ENCODE peak calls at places on chromosomes 13 and 19, in seven cellular contexts. One of them, this sample, is unnamed.

GRCh38 chr13:19663416-19663979 is 30.0 kb downstream of the MPHOSPH8 start:
- DNase-seq in brain microvascular endothelial cell: no peak
- DNase-seq in transverse colon: no peak
- DNase-seq in lower leg skin: no peak
- DNase-seq in heart right ventricle: no peak
- DNase-seq in IMR-90: no peak
- DNase-seq in WERI-Rb-1: no peak
- DNase-seq in this sample: no peak

GRCh38 chr19:4189641-4190040 is 7.2 kb downstream of the ANKRD24 start:
- DNase-seq in brain microvascular endothelial cell: no peak
- DNase-seq in transverse colon: no peak
- DNase-seq in lower leg skin: no peak
- DNase-seq in heart right ventricle: no peak
- DNase-seq in IMR-90: no peak
- DNase-seq in WERI-Rb-1: no peak
- DNase-seq in this sample: no peak

GRCh38 chr13:113848431-113849260 is 15.2 kb downstream of the GAS6 start:
- DNase-seq in brain microvascular endothelial cell: no peak
- DNase-seq in transverse colon: peak
- DNase-seq in lower leg skin: no peak
- DNase-seq in heart right ventricle: peak
- DNase-seq in IMR-90: no peak
- DNase-seq in WERI-Rb-1: peak
- DNase-seq in this sample: no peak

GRCh38 chr19:5099822-5100221 is 130.9 kb downstream of the KDM4B start:
- DNase-seq in brain microvascular endothelial cell: no peak
- DNase-seq in transverse colon: no peak
- DNase-seq in lower leg skin: no peak
- DNase-seq in heart right ventricle: no peak
- DNase-seq in IMR-90: no peak
- DNase-seq in WERI-Rb-1: no peak
- DNase-seq in this sample: no peak

GRCh38 chr13:80339841-80340642 is 884 bp downstream of the SPRY2 start:
- DNase-seq in brain microvascular endothelial cell: peak
- DNase-seq in transverse colon: peak
- DNase-seq in lower leg skin: peak
- DNase-seq in heart right ventricle: peak
- DNase-seq in IMR-90: peak
- DNase-seq in WERI-Rb-1: peak
- DNase-seq in this sample: peak

GRCh38 chr13:49108204-49108603 is 111.9 kb upstream of the MLNR start:
- DNase-seq in brain microvascular endothelial cell: no peak
- DNase-seq in transverse colon: no peak
- DNase-seq in lower leg skin: no peak
- DNase-seq in heart right ventricle: no peak
- DNase-seq in IMR-90: no peak
- DNase-seq in WERI-Rb-1: no peak
- DNase-seq in this sample: no peak

GRCh38 chr19:10258080-10258710 is 6.2 kb downstream of the MRPL4 start:
- DNase-seq in brain microvascular endothelial cell: no peak
- DNase-seq in transverse colon: no peak
- DNase-seq in lower leg skin: no peak
- DNase-seq in heart right ventricle: no peak
- DNase-seq in IMR-90: no peak
- DNase-seq in WERI-Rb-1: no peak
- DNase-seq in this sample: no peak

GRCh38 chr19:38263696-38264485 is 482 bp upstream of the SPINT2 start:
- DNase-seq in brain microvascular endothelial cell: peak
- DNase-seq in transverse colon: peak
- DNase-seq in lower leg skin: peak
- DNase-seq in heart right ventricle: no peak
- DNase-seq in IMR-90: peak
- DNase-seq in WERI-Rb-1: no peak
- DNase-seq in this sample: peak

GRCh38 chr13:34364633-34365032 is 546.7 kb downstream of the RFC3 start:
- DNase-seq in brain microvascular endothelial cell: peak
- DNase-seq in transverse colon: no peak
- DNase-seq in lower leg skin: no peak
- DNase-seq in heart right ventricle: no peak
- DNase-seq in IMR-90: peak
- DNase-seq in WERI-Rb-1: no peak
- DNase-seq in this sample: no peak

GRCh38 chr19:34287676-34288140 is 33.4 kb downstream of the GARRE1 start:
- DNase-seq in brain microvascular endothelial cell: no peak
- DNase-seq in transverse colon: no peak
- DNase-seq in lower leg skin: no peak
- DNase-seq in heart right ventricle: no peak
- DNase-seq in IMR-90: no peak
- DNase-seq in WERI-Rb-1: no peak
- DNase-seq in this sample: no peak

GRCh38 chr19:2618611-2619010 is 83.9 kb downstream of the GNG7 start:
- DNase-seq in brain microvascular endothelial cell: no peak
- DNase-seq in transverse colon: peak
- DNase-seq in lower leg skin: no peak
- DNase-seq in heart right ventricle: peak
- DNase-seq in IMR-90: peak
- DNase-seq in WERI-Rb-1: no peak
- DNase-seq in this sample: peak

GRCh38 chr19:30095171-30095570 is 153.1 kb downstream of the URI1 start:
- DNase-seq in brain microvascular endothelial cell: no peak
- DNase-seq in transverse colon: no peak
- DNase-seq in lower leg skin: no peak
- DNase-seq in heart right ventricle: no peak
- DNase-seq in IMR-90: no peak
- DNase-seq in WERI-Rb-1: no peak
- DNase-seq in this sample: no peak

GRCh38 chr19:41029524-41030432 is 38.7 kb downstream of the CYP2B6 start:
- DNase-seq in brain microvascular endothelial cell: no peak
- DNase-seq in transverse colon: no peak
- DNase-seq in lower leg skin: no peak
- DNase-seq in heart right ventricle: no peak
- DNase-seq in IMR-90: no peak
- DNase-seq in WERI-Rb-1: peak
- DNase-seq in this sample: no peak

GRCh38 chr19:33406521-33407139 is 33.1 kb downstream of the CEBPG start:
- DNase-seq in brain microvascular endothelial cell: peak
- DNase-seq in transverse colon: peak
- DNase-seq in lower leg skin: peak
- DNase-seq in heart right ventricle: peak
- DNase-seq in IMR-90: peak
- DNase-seq in WERI-Rb-1: peak
- DNase-seq in this sample: peak

GRCh38 chr13:30179547-30180256 is 127.6 kb downstream of the KATNAL1 start:
- DNase-seq in brain microvascular endothelial cell: no peak
- DNase-seq in transverse colon: no peak
- DNase-seq in lower leg skin: no peak
- DNase-seq in heart right ventricle: no peak
- DNase-seq in IMR-90: no peak
- DNase-seq in WERI-Rb-1: no peak
- DNase-seq in this sample: no peak

GRCh38 chr13:20814224-20814910 is 40.6 kb upstream of the EEF1AKMT1 start:
- DNase-seq in brain microvascular endothelial cell: peak
- DNase-seq in transverse colon: peak
- DNase-seq in lower leg skin: peak
- DNase-seq in heart right ventricle: peak
- DNase-seq in IMR-90: peak
- DNase-seq in WERI-Rb-1: peak
- DNase-seq in this sample: peak

GRCh38 chr13:73090116-73090811 is 31.5 kb downstream of the KLF5 start:
- DNase-seq in brain microvascular endothelial cell: peak
- DNase-seq in transverse colon: peak
- DNase-seq in lower leg skin: no peak
- DNase-seq in heart right ventricle: no peak
- DNase-seq in IMR-90: peak
- DNase-seq in WERI-Rb-1: no peak
- DNase-seq in this sample: peak

DNA sequence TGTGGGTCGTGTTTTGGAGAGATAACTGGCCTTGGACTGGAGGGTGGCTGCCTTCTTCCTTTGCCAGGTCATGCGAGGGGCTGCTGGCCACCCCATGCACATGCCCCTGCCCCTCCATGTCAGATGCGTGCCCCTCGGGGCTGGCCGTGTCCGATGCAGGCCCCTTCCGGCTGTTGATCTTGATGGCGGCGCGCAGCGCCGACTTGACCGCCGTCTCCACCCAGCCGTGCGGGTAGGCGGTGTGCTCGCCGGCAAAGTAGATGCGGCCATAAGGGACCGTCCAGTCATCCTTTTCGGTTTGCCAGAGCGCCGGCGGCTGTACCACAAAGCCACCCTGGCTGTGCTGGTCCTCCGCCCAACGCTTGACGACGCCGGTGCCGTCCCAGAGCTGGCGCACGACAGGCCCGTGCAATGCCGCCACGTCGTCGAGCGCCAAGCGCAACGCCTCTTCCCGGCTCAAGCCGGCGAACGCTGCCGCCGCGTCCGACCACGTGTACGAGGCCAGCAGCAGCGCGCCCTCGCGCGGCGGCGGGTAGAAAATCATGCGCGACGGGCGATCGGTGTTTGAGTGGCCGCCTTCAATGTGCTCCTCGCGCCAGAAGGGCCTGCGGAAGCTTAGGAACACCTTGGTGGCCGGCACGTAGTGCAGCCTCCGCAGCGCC is 6.9 kb downstream of the IL4I1 start:
- DNase-seq in brain microvascular endothelial cell: peak
- DNase-seq in transverse colon: peak
- DNase-seq in lower leg skin: no peak
- DNase-seq in heart right ventricle: peak
- DNase-seq in IMR-90: peak
- DNase-seq in WERI-Rb-1: no peak
- DNase-seq in this sample: peak
- H3K4me3 ChIP-seq in brain microvascular endothelial cell: peak
- H3K4me3 ChIP-seq in transverse colon: peak
- H3K4me3 ChIP-seq in lower leg skin: no peak
- H3K4me3 ChIP-seq in heart right ventricle: no peak
- H3K4me3 ChIP-seq in IMR-90: peak
- H3K4me3 ChIP-seq in WERI-Rb-1: no peak
- H3K4me3 ChIP-seq in this sample: no peak

GRCh38 chr19:15846923-15847322 is 31.5 kb upstream of the OR10H1 start:
- DNase-seq in brain microvascular endothelial cell: no peak
- DNase-seq in transverse colon: no peak
- DNase-seq in lower leg skin: no peak
- DNase-seq in heart right ventricle: no peak
- DNase-seq in IMR-90: no peak
- DNase-seq in WERI-Rb-1: no peak
- DNase-seq in this sample: no peak
- TF ChIP-seq CTCF in brain microvascular endothelial cell: no peak
- TF ChIP-seq CTCF in transverse colon: no peak
- TF ChIP-seq CTCF in lower leg skin: no peak
- TF ChIP-seq CTCF in heart right ventricle: no peak
- TF ChIP-seq CTCF in IMR-90: no peak
- TF ChIP-seq CTCF in WERI-Rb-1: no peak
- TF ChIP-seq CTCF in this sample: no peak

GRCh38 chr19:1507763-1508506 is 4.9 kb downstream of the ADAMTSL5 start:
- DNase-seq in brain microvascular endothelial cell: peak
- DNase-seq in transverse colon: peak
- DNase-seq in lower leg skin: peak
- DNase-seq in heart right ventricle: peak
- DNase-seq in IMR-90: peak
- DNase-seq in WERI-Rb-1: peak
- DNase-seq in this sample: peak
- H3K4me3 ChIP-seq in brain microvascular endothelial cell: peak
- H3K4me3 ChIP-seq in transverse colon: peak
- H3K4me3 ChIP-seq in lower leg skin: no peak
- H3K4me3 ChIP-seq in heart right ventricle: no peak
- H3K4me3 ChIP-seq in IMR-90: peak
- H3K4me3 ChIP-seq in WERI-Rb-1: peak
- H3K4me3 ChIP-seq in this sample: peak

GRCh38 chr13:100625447-100625846 is 36.9 kb upstream of the GGACT start:
- DNase-seq in brain microvascular endothelial cell: no peak
- DNase-seq in transverse colon: no peak
- DNase-seq in lower leg skin: no peak
- DNase-seq in heart right ventricle: no peak
- DNase-seq in IMR-90: no peak
- DNase-seq in WERI-Rb-1: no peak
- DNase-seq in this sample: no peak
- TF ChIP-seq CTCF in brain microvascular endothelial cell: no peak
- TF ChIP-seq CTCF in transverse colon: no peak
- TF ChIP-seq CTCF in lower leg skin: no peak
- TF ChIP-seq CTCF in heart right ventricle: no peak
- TF ChIP-seq CTCF in IMR-90: no peak
- TF ChIP-seq CTCF in WERI-Rb-1: no peak
- TF ChIP-seq CTCF in this sample: no peak

DNA sequence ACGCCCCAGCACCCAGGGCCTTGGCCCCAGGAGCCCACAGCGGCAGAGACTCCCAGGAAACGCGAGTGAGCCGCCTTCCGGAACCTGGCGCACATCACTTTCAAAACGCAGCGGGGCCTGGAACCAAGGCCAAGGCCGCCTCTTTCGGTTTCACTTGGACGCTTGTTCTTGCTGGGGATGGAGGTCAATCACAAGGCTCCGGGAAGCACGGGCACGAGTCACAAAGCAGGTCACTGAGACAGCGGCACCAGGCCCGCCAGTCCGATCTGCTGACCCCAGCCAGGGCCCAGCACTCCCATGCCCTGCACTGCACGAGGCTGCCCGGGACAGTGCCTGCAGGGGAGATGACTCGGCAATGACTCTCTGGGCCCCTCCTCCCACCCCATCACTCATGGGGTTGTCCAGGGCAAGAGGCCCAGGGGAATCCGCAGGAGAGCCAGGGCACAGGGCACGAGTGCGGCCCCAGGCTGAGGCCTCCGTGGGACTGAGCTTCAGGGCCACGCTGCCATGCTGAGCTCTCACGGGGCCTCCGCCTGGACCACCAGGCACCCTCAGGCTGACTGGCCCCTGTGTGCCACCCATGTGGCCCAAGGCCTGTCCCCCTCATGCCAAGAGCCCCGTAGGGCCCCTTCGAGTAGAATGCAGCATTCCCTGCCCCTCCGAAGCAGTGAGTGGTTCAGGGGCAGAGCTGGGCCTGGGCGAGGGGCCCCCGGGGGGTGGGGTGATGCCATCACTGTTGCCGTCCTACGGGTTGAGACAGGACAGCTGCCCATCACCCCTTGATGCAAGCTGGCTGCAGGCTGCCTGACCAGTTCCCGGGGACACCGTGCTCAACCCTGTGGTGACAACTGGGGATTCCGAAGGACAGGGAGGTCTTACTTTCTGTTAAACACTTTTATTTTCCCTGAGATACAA is 4.9 kb downstream of the SBNO2 start:
- DNase-seq in brain microvascular endothelial cell: peak
- DNase-seq in transverse colon: no peak
- DNase-seq in lower leg skin: no peak
- DNase-seq in heart right ventricle: no peak
- DNase-seq in IMR-90: peak
- DNase-seq in WERI-Rb-1: no peak
- DNase-seq in this sample: peak
- H3K4me3 ChIP-seq in brain microvascular endothelial cell: peak
- H3K4me3 ChIP-seq in transverse colon: peak
- H3K4me3 ChIP-seq in lower leg skin: no peak
- H3K4me3 ChIP-seq in heart right ventricle: no peak
- H3K4me3 ChIP-seq in IMR-90: peak
- H3K4me3 ChIP-seq in WERI-Rb-1: no peak
- H3K4me3 ChIP-seq in this sample: peak

GRCh38 chr13:25980255-25980654 is 71.6 kb downstream of the SHISA2 start:
- DNase-seq in brain microvascular endothelial cell: peak
- DNase-seq in transverse colon: no peak
- DNase-seq in lower leg skin: no peak
- DNase-seq in heart right ventricle: no peak
- DNase-seq in IMR-90: peak
- DNase-seq in WERI-Rb-1: peak
- DNase-seq in this sample: no peak
- TF ChIP-seq CTCF in brain microvascular endothelial cell: peak
- TF ChIP-seq CTCF in transverse colon: no peak
- TF ChIP-seq CTCF in lower leg skin: no peak
- TF ChIP-seq CTCF in heart right ventricle: no peak
- TF ChIP-seq CTCF in IMR-90: no peak
- TF ChIP-seq CTCF in WERI-Rb-1: peak
- TF ChIP-seq CTCF in this sample: peak